ENCODE peak calls at places on chromosomes 5 and 9, in four cellular contexts. R is C1 segment of cervical spinal cord; N is CD8-positive, alpha-beta memory T cell; S is BJ. K is an unnamed sample.
A peak's percentile ranks its signal among the peaks of the same experiment; 100 is the strongest.

GRCh38 chr9:136373300-136374182 is at the start of gene CARD9:
- DNase-seq in R (peak; percentile 11), N (no peak), S (no peak), K (no peak)

GRCh38 chr5:114830114-114830513 is 339.6 kb downstream of the TRIM36 start:
- DNase-seq in R (no peak), N (no peak), S (no peak), K (no peak)

GRCh38 chr5:107551088-107551487 is 119.6 kb downstream of the EFNA5 start:
- DNase-seq in R (no peak), N (no peak), S (no peak), K (no peak)

GRCh38 chr9:96222132-96222531 is 79.8 kb downstream of the HSD17B3 start:
- DNase-seq in R (no peak), N (no peak), S (no peak), K (peak; percentile 27)

GRCh38 chr9:133691659-133692363 is 46.3 kb downstream of the SARDH start:
- DNase-seq in R (no peak), N (no peak), S (no peak), K (no peak)

GRCh38 chr9:34612788-34613390 is 992 bp upstream of the RPP25L start:
- DNase-seq in R (peak; percentile 67), N (peak; percentile 66), S (no peak), K (peak; percentile 89)

GRCh38 chr5:173327948-173328895 is at the start of gene STC2:
- DNase-seq in R (peak; percentile 23), N (no peak), S (peak; percentile 70), K (peak; percentile 98)

GRCh38 chr9:128215491-128216404 is 12.6 kb downstream of the DNM1 start:
- DNase-seq in R (no peak), N (no peak), S (peak; percentile 66), K (peak; percentile 40)

GRCh38 chr5:74251106-74252032 is 389.2 kb downstream of the ENC1 start:
- DNase-seq in R (no peak), N (no peak), S (peak; percentile 94), K (peak; percentile 75)

GRCh38 chr5:15932066-15932465 is 247.5 kb downstream of the MARCHF11 start:
- DNase-seq in R (no peak), N (no peak), S (no peak), K (no peak)

GRCh38 chr9:111236337-111236736 is 93.7 kb downstream of the OR2K2 start:
- DNase-seq in R (no peak), N (no peak), S (no peak), K (no peak)

GRCh38 chr9:129282308-129283211 is 104.5 kb upstream of the IER5L start:
- DNase-seq in R (no peak), N (no peak), S (no peak), K (peak; percentile 60)

GRCh38 chr5:133371371-133372155 is 240.8 kb downstream of the FSTL4 start:
- DNase-seq in R (no peak), N (no peak), S (no peak), K (peak; percentile 26)

GRCh38 chr9:107883496-107884120 is 394.0 kb upstream of the KLF4 start:
- DNase-seq in R (no peak), N (no peak), S (no peak), K (no peak)

GRCh38 chr9:72524820-72525539 is 3.6 kb downstream of the TMC1 start:
- DNase-seq in R (no peak), N (no peak), S (peak; percentile 97), K (peak; percentile 91)

GRCh38 chr9:38089387-38090165 is 20.5 kb upstream of the SHB start:
- DNase-seq in R (no peak), N (no peak), S (no peak), K (no peak)

GRCh38 chr5:36680066-36680465 is 73.7 kb downstream of the SLC1A3 start:
- DNase-seq in R (peak; percentile 40), N (no peak), S (no peak), K (no peak)

GRCh38 chr9:33850267-33850629 is 33.3 kb downstream of the UBE2R2 start:
- DNase-seq in R (no peak), N (no peak), S (no peak), K (no peak)

GRCh38 chr5:39498247-39498952 is 73.6 kb upstream of the DAB2 start:
- DNase-seq in R (no peak), N (no peak), S (no peak), K (no peak)

GRCh38 chr5:142250119-142250518 is 74.7 kb downstream of the SPRY4 start:
- DNase-seq in R (no peak), N (no peak), S (no peak), K (no peak)

GRCh38 chr9:36827593-36827992 is 206.5 kb downstream of the PAX5 start:
- DNase-seq in R (no peak), N (no peak), S (no peak), K (peak; percentile 28)

GRCh38 chr5:20276061-20276958 is 288.3 kb upstream of the CDH18 start:
- DNase-seq in R (no peak), N (no peak), S (peak; percentile 4), K (peak; percentile 3)

GRCh38 chr5:89449392-89450148 is 566.6 kb upstream of the MEF2C start:
- DNase-seq in R (no peak), N (no peak), S (no peak), K (no peak)

GRCh38 chr5:132064140-132064539 is 3.7 kb downstream of the IL3 start:
- DNase-seq in R (no peak), N (no peak), S (no peak), K (no peak)

GRCh38 chr5:77873239-77873638 is 97.1 kb upstream of the TBCA start:
- DNase-seq in R (no peak), N (no peak), S (no peak), K (no peak)

GRCh38 chr5:59367791-59368394 is 525.6 kb downstream of the PDE4D start:
- DNase-seq in R (peak; percentile 18), N (peak; percentile 20), S (no peak), K (peak; percentile 74)

GRCh38 chr9:108743426-108743825 is 112.4 kb downstream of the ACTL7B start:
- DNase-seq in R (no peak), N (no peak), S (no peak), K (no peak)

GRCh38 chr5:122723606-122724352 is 51.1 kb upstream of the SNX2 start:
- DNase-seq in R (no peak), N (no peak), S (peak; percentile 70), K (no peak)

GRCh38 chr5:180366303-180366702 is 13.2 kb upstream of the GFPT2 start:
- DNase-seq in R (peak; percentile 69), N (no peak), S (no peak), K (no peak)

GRCh38 chr9:94156549-94157407 is 72.5 kb downstream of the PTPDC1 start:
- DNase-seq in R (peak; percentile 22), N (no peak), S (no peak), K (no peak)

GRCh38 chr9:116494815-116495634 is 192.1 kb upstream of the TRIM32 start:
- DNase-seq in R (no peak), N (no peak), S (no peak), K (peak; percentile 55)

GRCh38 chr9:128457207-128457606 is 1.4 kb downstream of the ODF2 start:
- DNase-seq in R (no peak), N (no peak), S (no peak), K (peak; percentile 42)

GRCh38 chr9:82457281-82457680 is 468.7 kb downstream of the SPATA31D1 start:
- DNase-seq in R (no peak), N (no peak), S (no peak), K (no peak)

GRCh38 chr9:114791736-114792135 is 14.1 kb downstream of the TNFSF15 start:
- DNase-seq in R (no peak), N (no peak), S (no peak), K (no peak)

K was measured in ELF-1.